ENCODE peak calls at places on chromosomes 12 and 14, in eight cellular contexts. One of them, this sample, is unnamed.

GRCh38 chr12:57712671-57713070 is 18.7 kb downstream of the OS9 start:
- DNase-seq in AG04449: no peak
- DNase-seq in lung: no peak
- DNase-seq in adipocyte: no peak
- DNase-seq in hepatocyte: no peak
- DNase-seq in psoas muscle: no peak
- DNase-seq in fibroblast of lung: no peak
- DNase-seq in left ventricle myocardium inferior: no peak
- DNase-seq in this sample: no peak

GRCh38 chr12:2306012-2306411 is 253.2 kb downstream of the CACNA1C start:
- DNase-seq in AG04449: no peak
- DNase-seq in lung: no peak
- DNase-seq in hepatocyte: no peak
- DNase-seq in left ventricle myocardium inferior: no peak
- DNase-seq in adipocyte: no peak
- DNase-seq in fibroblast of lung: peak; percentile 56
- DNase-seq in psoas muscle: no peak
- DNase-seq in this sample: no peak

GRCh38 chr12:116832353-116832752 is 48.9 kb downstream of the HRK start:
- DNase-seq in hepatocyte: no peak
- DNase-seq in AG04449: peak; percentile 7
- DNase-seq in left ventricle myocardium inferior: no peak
- DNase-seq in psoas muscle: no peak
- DNase-seq in lung: no peak
- DNase-seq in adipocyte: peak; percentile 44
- DNase-seq in fibroblast of lung: no peak
- DNase-seq in this sample: peak; percentile 18

GRCh38 chr14:68506645-68507405 is 286.0 kb downstream of the ZFP36L1 start:
- DNase-seq in fibroblast of lung: no peak
- DNase-seq in adipocyte: no peak
- DNase-seq in psoas muscle: no peak
- DNase-seq in hepatocyte: no peak
- DNase-seq in left ventricle myocardium inferior: no peak
- DNase-seq in AG04449: no peak
- DNase-seq in lung: peak; percentile 47
- DNase-seq in this sample: no peak

GRCh38 chr12:88764781-88765470 is 184.7 kb upstream of the KITLG start:
- DNase-seq in AG04449: peak; percentile 17
- DNase-seq in psoas muscle: no peak
- DNase-seq in lung: no peak
- DNase-seq in fibroblast of lung: peak; percentile 13
- DNase-seq in left ventricle myocardium inferior: no peak
- DNase-seq in hepatocyte: no peak
- DNase-seq in adipocyte: peak; percentile 58
- DNase-seq in this sample: no peak

GRCh38 chr12:85713368-85713767 is 122.8 kb downstream of the RASSF9 start:
- DNase-seq in hepatocyte: no peak
- DNase-seq in AG04449: no peak
- DNase-seq in psoas muscle: no peak
- DNase-seq in fibroblast of lung: peak; percentile 23
- DNase-seq in lung: no peak
- DNase-seq in left ventricle myocardium inferior: no peak
- DNase-seq in adipocyte: peak; percentile 72
- DNase-seq in this sample: no peak

GRCh38 chr14:100531591-100532121 is 55.6 kb downstream of the BEGAIN start:
- DNase-seq in fibroblast of lung: no peak
- DNase-seq in adipocyte: no peak
- DNase-seq in left ventricle myocardium inferior: peak; percentile 12
- DNase-seq in AG04449: no peak
- DNase-seq in psoas muscle: no peak
- DNase-seq in lung: peak; percentile 25
- DNase-seq in hepatocyte: peak; percentile 3
- DNase-seq in this sample: no peak

GRCh38 chr14:70330596-70330995 is 28.9 kb downstream of the COX16 start:
- DNase-seq in AG04449: no peak
- DNase-seq in fibroblast of lung: no peak
- DNase-seq in lung: no peak
- DNase-seq in left ventricle myocardium inferior: no peak
- DNase-seq in hepatocyte: no peak
- DNase-seq in adipocyte: no peak
- DNase-seq in psoas muscle: no peak
- DNase-seq in this sample: no peak

DNA sequence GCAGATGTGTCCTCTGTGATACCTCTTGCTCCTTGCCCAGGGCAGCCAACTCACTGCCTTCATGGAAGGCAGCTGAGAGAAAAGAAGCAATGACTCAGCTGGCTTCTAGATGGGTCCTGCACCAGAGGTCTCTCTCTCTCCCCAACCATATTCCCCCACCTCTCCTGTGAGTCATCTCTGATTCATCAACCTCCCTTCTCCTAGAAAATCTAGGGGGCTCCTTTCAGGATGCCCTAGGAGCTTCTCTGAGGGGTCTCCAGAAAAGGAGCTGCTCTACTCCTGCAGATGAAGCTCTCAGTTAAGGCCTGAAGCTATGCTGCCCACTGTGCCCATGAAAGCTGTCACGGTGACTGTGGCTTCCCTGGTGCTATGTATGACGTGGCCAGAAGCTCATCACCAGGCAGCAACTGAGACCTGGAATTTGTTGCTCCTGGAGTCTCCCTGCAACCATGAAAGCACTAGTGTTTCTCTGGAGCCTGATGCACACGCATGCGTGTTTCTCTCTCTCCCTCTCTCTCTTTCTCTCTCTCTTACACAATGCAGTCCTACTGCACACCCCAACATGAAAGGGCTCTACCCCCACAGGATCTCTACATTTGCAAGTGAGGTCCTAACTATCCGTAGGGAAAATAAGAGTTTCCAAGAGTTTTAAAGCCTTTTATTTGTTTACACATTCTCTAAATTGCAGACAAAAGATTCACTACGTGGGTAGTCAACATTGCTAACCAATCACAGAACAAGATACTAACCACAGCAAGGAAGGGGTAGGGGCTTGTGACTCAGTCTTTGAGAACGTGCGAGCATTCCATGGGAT is 285.3 kb downstream of the DPF3 start:
- DNase-seq in hepatocyte: peak; percentile 49
- DNase-seq in left ventricle myocardium inferior: no peak
- DNase-seq in AG04449: peak; percentile 81
- DNase-seq in adipocyte: peak; percentile 81
- DNase-seq in psoas muscle: no peak
- DNase-seq in lung: no peak
- DNase-seq in fibroblast of lung: peak; percentile 97
- DNase-seq in this sample: peak; percentile 81
- H3K4me3 ChIP-seq in hepatocyte: no peak overlapping the region
- H3K4me3 ChIP-seq in left ventricle myocardium inferior: no peak overlapping the region
- H3K4me3 ChIP-seq in AG04449: peak overlapping the region; percentile 29
- H3K4me3 ChIP-seq in adipocyte: no peak overlapping the region
- H3K4me3 ChIP-seq in psoas muscle: no peak overlapping the region
- H3K4me3 ChIP-seq in lung: no peak overlapping the region
- H3K4me3 ChIP-seq in fibroblast of lung: no peak overlapping the region
- H3K4me3 ChIP-seq in this sample: no peak overlapping the region

DNA sequence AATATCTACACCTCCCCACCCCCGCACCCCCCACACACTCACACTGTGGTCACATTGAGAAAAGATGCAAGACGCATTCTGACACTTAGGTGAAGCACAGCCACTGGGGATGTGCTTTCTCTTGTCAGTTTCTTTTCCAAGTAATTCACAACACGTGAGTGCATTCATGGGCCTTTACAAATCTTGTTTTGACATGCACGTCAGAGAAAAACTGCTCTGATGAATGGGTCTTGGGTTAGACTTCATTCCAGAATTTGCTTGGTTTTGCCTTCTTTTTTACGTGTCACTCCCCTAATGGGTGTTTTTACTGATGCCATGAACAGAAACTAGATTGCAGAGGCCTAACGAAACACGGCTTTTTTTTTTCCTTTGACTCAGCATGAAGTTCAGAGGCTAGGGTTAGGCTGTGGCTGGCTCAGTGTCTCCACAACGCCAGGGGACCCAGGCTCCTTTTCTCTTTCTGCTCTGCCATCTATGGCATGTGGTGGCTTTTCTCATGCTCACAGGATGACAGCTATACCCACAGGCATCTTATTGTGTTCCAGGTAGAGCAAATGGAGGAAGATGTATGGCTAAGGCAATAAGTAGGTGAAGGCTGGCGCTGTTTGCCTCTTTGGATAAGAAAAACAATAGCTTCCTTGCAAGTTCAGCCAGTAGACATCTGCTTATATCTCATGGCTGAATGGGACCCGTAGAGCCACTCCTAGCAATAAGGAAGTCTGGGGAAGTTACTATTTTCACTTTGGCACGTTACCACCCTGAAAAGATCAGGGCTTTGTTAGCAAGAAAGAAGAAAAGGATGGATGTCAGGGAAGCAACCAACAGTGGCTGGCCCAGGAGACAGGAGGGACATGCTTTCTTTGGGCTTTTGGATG is 253.3 kb downstream of the SLC15A4 start:
- DNase-seq in hepatocyte: no peak
- DNase-seq in psoas muscle: no peak
- DNase-seq in fibroblast of lung: no peak
- DNase-seq in AG04449: no peak
- DNase-seq in lung: no peak
- DNase-seq in adipocyte: no peak
- DNase-seq in left ventricle myocardium inferior: no peak
- DNase-seq in this sample: no peak
- H3K4me3 ChIP-seq in hepatocyte: no peak overlapping the region
- H3K4me3 ChIP-seq in psoas muscle: no peak overlapping the region
- H3K4me3 ChIP-seq in fibroblast of lung: no peak overlapping the region
- H3K4me3 ChIP-seq in AG04449: no peak overlapping the region
- H3K4me3 ChIP-seq in lung: no peak overlapping the region
- H3K4me3 ChIP-seq in adipocyte: no peak overlapping the region
- H3K4me3 ChIP-seq in left ventricle myocardium inferior: no peak overlapping the region
- H3K4me3 ChIP-seq in this sample: no peak overlapping the region

GRCh38 chr14:88552859-88553258 is 1.9 kb downstream of the PTPN21 start:
- DNase-seq in hepatocyte: no peak
- DNase-seq in psoas muscle: no peak
- DNase-seq in AG04449: no peak
- DNase-seq in fibroblast of lung: no peak
- DNase-seq in left ventricle myocardium inferior: no peak
- DNase-seq in adipocyte: no peak
- DNase-seq in lung: no peak
- DNase-seq in this sample: no peak

GRCh38 chr14:88553886-88554457 is 835 bp downstream of the PTPN21 start:
- DNase-seq in psoas muscle: no peak
- DNase-seq in left ventricle myocardium inferior: no peak
- DNase-seq in fibroblast of lung: peak; percentile 32
- DNase-seq in AG04449: no peak
- DNase-seq in adipocyte: peak; percentile 53
- DNase-seq in hepatocyte: no peak
- DNase-seq in lung: no peak
- DNase-seq in this sample: no peak

GRCh38 chr14:88551936-88552565 is 2.8 kb downstream of the PTPN21 start:
- DNase-seq in adipocyte: peak; percentile 58
- DNase-seq in lung: no peak
- DNase-seq in fibroblast of lung: peak; percentile 34
- DNase-seq in left ventricle myocardium inferior: no peak
- DNase-seq in hepatocyte: no peak
- DNase-seq in psoas muscle: peak; percentile 21
- DNase-seq in AG04449: no peak
- DNase-seq in this sample: no peak

GRCh38 chr14:88556581-88556980 is 1.8 kb upstream of the PTPN21 start:
- DNase-seq in hepatocyte: no peak
- DNase-seq in left ventricle myocardium inferior: no peak
- DNase-seq in AG04449: no peak
- DNase-seq in psoas muscle: no peak
- DNase-seq in adipocyte: no peak
- DNase-seq in lung: no peak
- DNase-seq in fibroblast of lung: peak; percentile 63
- DNase-seq in this sample: no peak

DNA sequence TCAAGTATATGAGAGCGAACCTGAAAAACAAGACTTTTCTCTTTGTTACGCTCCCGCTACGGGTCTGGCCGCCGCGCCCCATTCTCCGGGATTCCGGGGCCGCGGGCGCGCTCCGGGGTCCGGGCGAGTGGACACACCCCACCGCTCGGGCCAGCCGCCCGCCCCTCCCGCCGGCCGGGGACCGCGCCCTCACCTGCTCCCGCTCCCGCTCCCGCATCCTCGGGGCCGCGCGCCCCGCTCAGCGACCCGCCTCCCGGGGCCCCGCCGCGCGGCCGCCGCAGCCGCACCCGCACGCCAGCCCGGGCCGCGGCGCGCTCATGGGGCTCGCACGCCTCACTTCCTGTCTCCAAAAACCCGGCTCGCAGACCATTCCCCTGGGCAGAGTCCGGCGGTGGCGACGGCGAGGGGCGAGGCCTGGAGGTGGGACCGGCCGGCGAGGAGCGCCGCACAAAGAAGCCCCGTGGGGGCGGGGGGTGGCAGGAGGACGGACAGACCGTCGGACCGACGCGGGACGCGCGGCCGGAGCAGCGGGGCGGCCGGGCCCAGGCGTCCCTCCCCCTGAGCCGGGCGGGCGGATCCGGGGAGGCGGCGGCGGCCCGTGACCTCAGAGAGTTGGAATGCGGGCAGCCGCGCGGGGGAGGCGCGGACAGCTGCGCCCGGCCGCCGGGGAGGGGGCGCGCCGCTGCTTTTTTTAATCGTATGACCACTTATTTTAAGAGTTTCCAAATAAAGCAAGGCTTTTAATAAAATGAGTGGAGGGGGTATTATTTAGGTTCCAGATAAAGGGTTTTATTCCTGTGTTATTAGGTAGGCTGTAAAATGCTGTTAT is at the start of gene PTPN21:
- DNase-seq in lung: peak; percentile 75
- DNase-seq in left ventricle myocardium inferior: peak; percentile 82
- DNase-seq in psoas muscle: peak; percentile 83
- DNase-seq in hepatocyte: peak; percentile 91
- DNase-seq in adipocyte: peak; percentile 91
- DNase-seq in AG04449: no peak
- DNase-seq in fibroblast of lung: peak; percentile 76
- DNase-seq in this sample: no peak
- H3K4me3 ChIP-seq in lung: peak within 1 kb of the TSS; percentile 53
- H3K4me3 ChIP-seq in left ventricle myocardium inferior: peak within 1 kb of the TSS; percentile 83
- H3K4me3 ChIP-seq in psoas muscle: peak within 1 kb of the TSS; percentile 91
- H3K4me3 ChIP-seq in hepatocyte: peak within 1 kb of the TSS; percentile 83
- H3K4me3 ChIP-seq in adipocyte: peak within 1 kb of the TSS; percentile 86
- H3K4me3 ChIP-seq in AG04449: peak within 1 kb of the TSS; percentile 75
- H3K4me3 ChIP-seq in fibroblast of lung: peak within 1 kb of the TSS; percentile 97
- H3K4me3 ChIP-seq in this sample: peak within 1 kb of the TSS; percentile 64

GRCh38 chr12:104291867-104292524 is 11.5 kb upstream of the EID3 start:
- DNase-seq in psoas muscle: no peak
- DNase-seq in adipocyte: peak; percentile 25
- DNase-seq in left ventricle myocardium inferior: no peak
- DNase-seq in lung: no peak
- DNase-seq in hepatocyte: no peak
- DNase-seq in AG04449: no peak
- DNase-seq in fibroblast of lung: no peak
- DNase-seq in this sample: no peak

GRCh38 chr12:104290855-104291254 is 12.7 kb upstream of the EID3 start:
- DNase-seq in lung: no peak
- DNase-seq in fibroblast of lung: no peak
- DNase-seq in AG04449: no peak
- DNase-seq in psoas muscle: no peak
- DNase-seq in adipocyte: peak; percentile 16
- DNase-seq in hepatocyte: no peak
- DNase-seq in left ventricle myocardium inferior: no peak
- DNase-seq in this sample: no peak

GRCh38 chr12:104292872-104293794 is 10.4 kb upstream of the EID3 start:
- DNase-seq in lung: no peak
- DNase-seq in left ventricle myocardium inferior: no peak
- DNase-seq in adipocyte: peak; percentile 43
- DNase-seq in psoas muscle: no peak
- DNase-seq in fibroblast of lung: peak; percentile 72
- DNase-seq in AG04449: no peak
- DNase-seq in hepatocyte: no peak
- DNase-seq in this sample: no peak

GRCh38 chr12:104288635-104289258 is 14.8 kb upstream of the EID3 start:
- DNase-seq in fibroblast of lung: peak; percentile 82
- DNase-seq in lung: peak; percentile 84
- DNase-seq in AG04449: no peak
- DNase-seq in hepatocyte: peak; percentile 89
- DNase-seq in psoas muscle: peak; percentile 84
- DNase-seq in left ventricle myocardium inferior: peak; percentile 77
- DNase-seq in adipocyte: peak; percentile 72
- DNase-seq in this sample: peak; percentile 39

GRCh38 chr12:104290320-104290719 is 13.2 kb upstream of the EID3 start:
- DNase-seq in psoas muscle: no peak
- DNase-seq in adipocyte: peak; percentile 42
- DNase-seq in AG04449: no peak
- DNase-seq in fibroblast of lung: no peak
- DNase-seq in lung: no peak
- DNase-seq in hepatocyte: no peak
- DNase-seq in left ventricle myocardium inferior: no peak
- DNase-seq in this sample: no peak
- H3K4me3 ChIP-seq in psoas muscle: peak overlapping the region; percentile 90
- H3K4me3 ChIP-seq in adipocyte: peak overlapping the region; percentile 99
- H3K4me3 ChIP-seq in AG04449: peak overlapping the region; percentile 91
- H3K4me3 ChIP-seq in fibroblast of lung: peak overlapping the region; percentile 91
- H3K4me3 ChIP-seq in lung: no peak overlapping the region
- H3K4me3 ChIP-seq in hepatocyte: no peak overlapping the region
- H3K4me3 ChIP-seq in left ventricle myocardium inferior: no peak overlapping the region
- H3K4me3 ChIP-seq in this sample: peak overlapping the region; percentile 80